ENCODE peak calls at places on chromosomes 4 and X, in nine cellular contexts. S is SK-N-MC; L is psoas muscle; Z is hepatocyte; A is colonic mucosa; N is mammary epithelial cell; K is CD8-positive, alpha-beta T cell; I is lower lobe of right lung; X is cardiac muscle cell. P is an unnamed sample.

GRCh38 chr4:101693842-101694398 is 96.6 kb upstream of the BANK1 start:
- DNase-seq in I (no peak), Z (no peak), S (no peak), L (no peak), K (no peak), X (no peak), N (peak; percentile 80), A (no peak), P (peak; percentile 29)

GRCh38 chrX:9312922-9313867 is 151.7 kb upstream of the TBL1X start:
- DNase-seq in L (peak; percentile 68), K (peak; percentile 43), N (no peak), X (no peak), Z (peak; percentile 13), I (peak; percentile 69), A (peak; percentile 68), S (no peak), P (peak; percentile 62)

GRCh38 chrX:136867096-136867491 is 13.4 kb downstream of the RBMX start:
- DNase-seq in A (no peak), L (no peak), S (no peak), X (peak; percentile 62), I (no peak), N (no peak), Z (no peak), K (no peak), P (no peak)

GRCh38 chr4:170868191-170868590 is 778.4 kb upstream of the AADAT start:
- DNase-seq in Z (no peak), N (peak; percentile 78), I (no peak), K (no peak), X (no peak), A (no peak), S (no peak), L (no peak), P (no peak)

GRCh38 chrX:77930581-77930980 is 20.1 kb downstream of the ATP7A start:
- DNase-seq in I (no peak), A (no peak), K (no peak), Z (no peak), L (no peak), S (no peak), X (no peak), N (no peak), P (no peak)

GRCh38 chr4:11592276-11592675 is 163.6 kb upstream of the HS3ST1 start:
- DNase-seq in K (no peak), I (no peak), L (no peak), X (no peak), A (no peak), N (no peak), Z (no peak), S (no peak), P (no peak)

GRCh38 chr4:174122705-174123104 is 160.8 kb downstream of the FBXO8 start:
- DNase-seq in X (peak; percentile 76), I (no peak), A (no peak), L (no peak), Z (no peak), N (no peak), S (no peak), K (no peak), P (no peak)

GRCh38 chrX:154738013-154738738 is 12.7 kb downstream of the GAB3 start:
- DNase-seq in A (no peak), S (no peak), X (peak; percentile 84), I (no peak), Z (no peak), L (peak; percentile 74), K (no peak), N (peak; percentile 52), P (no peak)

GRCh38 chrX:150454508-150455219 is 91.5 kb downstream of the MAMLD1 start:
- DNase-seq in I (no peak), Z (no peak), L (no peak), N (no peak), K (no peak), S (no peak), A (no peak), X (no peak), P (no peak)

GRCh38 chr4:164357957-164358356 is 396.0 kb upstream of the SMIM31 start:
- DNase-seq in A (no peak), K (no peak), S (no peak), L (no peak), N (peak; percentile 58), I (no peak), Z (peak; percentile 28), X (no peak), P (no peak)

GRCh38 chr4:73714647-73715046 is 25.7 kb upstream of the CXCL8 start:
- DNase-seq in X (no peak), S (no peak), A (no peak), I (no peak), K (no peak), N (no peak), L (no peak), Z (no peak), P (no peak)

GRCh38 chr4:128913228-128913627 is 103.7 kb downstream of the JADE1 start:
- DNase-seq in A (no peak), Z (no peak), S (no peak), N (no peak), X (no peak), K (no peak), I (no peak), L (no peak), P (no peak)

GRCh38 chr4:38818441-38818976 is 13.9 kb upstream of the TLR1 start:
- DNase-seq in I (no peak), S (no peak), X (no peak), Z (peak; percentile 9), A (no peak), K (no peak), N (peak; percentile 98), L (no peak), P (no peak)

GRCh38 chr4:10051536-10052135 is 30.3 kb upstream of the SLC2A9 start:
- DNase-seq in S (no peak), I (no peak), N (no peak), X (no peak), K (no peak), L (no peak), A (no peak), Z (no peak), P (peak; percentile 92)

GRCh38 chr4:95985051-95985450 is 145.2 kb downstream of the PDHA2 start:
- DNase-seq in K (no peak), S (no peak), L (no peak), A (no peak), N (no peak), Z (no peak), I (no peak), X (no peak), P (no peak)

GRCh38 chr4:59748433-59748832 is 1451.7 kb upstream of the ADGRL3 start:
- DNase-seq in N (no peak), A (no peak), K (no peak), Z (no peak), X (no peak), L (no peak), S (no peak), I (no peak), P (no peak)

DNA sequence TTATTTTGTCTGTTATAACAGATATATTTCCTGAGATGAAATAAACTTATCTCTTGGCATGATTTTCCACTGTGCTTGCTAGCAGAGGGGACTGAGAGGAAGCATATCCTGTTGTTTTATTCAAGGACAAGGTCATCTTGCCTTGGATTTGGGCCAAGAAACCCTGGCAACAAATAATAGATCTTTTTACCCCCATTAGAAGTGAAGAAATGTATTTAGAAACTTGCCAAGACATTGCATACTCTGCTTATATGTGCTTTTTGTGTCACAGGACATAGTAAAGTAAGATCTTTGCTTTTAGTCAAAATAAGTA is 170.2 kb downstream of the RAPGEF2 start:
- DNase-seq in X (peak; percentile 75), I (no peak), N (no peak), L (no peak), Z (no peak), A (no peak), S (no peak), K (no peak), P (no peak)
- H3K27ac ChIP-seq in X (peak overlapping the region; percentile 3), I (no peak overlapping the region), N (no peak overlapping the region), L (peak overlapping the region; percentile 44), Z (peak overlapping the region; percentile 5), A (no peak overlapping the region), S (peak overlapping the region; percentile 14), K (no peak overlapping the region), P (no peak overlapping the region)

DNA sequence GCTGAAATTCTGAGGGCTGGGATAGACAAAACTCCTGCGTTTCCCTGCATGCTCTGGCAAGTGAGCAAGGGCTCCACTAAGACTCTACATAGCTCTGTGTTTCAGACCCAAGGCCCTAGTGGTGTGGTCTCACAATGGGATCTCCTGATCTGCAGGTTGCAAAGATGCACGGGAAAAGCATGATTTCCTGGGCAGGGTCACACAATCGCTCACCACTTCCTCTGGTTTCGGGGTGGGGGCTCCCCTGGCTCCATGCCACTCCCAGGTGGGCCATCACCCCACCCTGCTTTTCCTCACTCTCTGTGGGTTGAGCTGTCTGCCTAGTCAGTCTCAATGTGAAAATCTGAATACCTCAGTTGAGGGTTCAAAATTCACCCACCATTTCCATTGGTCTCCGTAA is 111.5 kb downstream of the KLF8 start:
- DNase-seq in N (no peak), K (no peak), A (no peak), Z (no peak), X (no peak), S (no peak), L (no peak), I (no peak), P (no peak)
- H3K9me3 ChIP-seq in N (no peaks in the 10 kb centered on the region), K (no peaks in the 10 kb centered on the region), A (no peaks in the 10 kb centered on the region), Z (no peaks in the 10 kb centered on the region), X (no peaks in the 10 kb centered on the region), S (no peaks in the 10 kb centered on the region), L (peaks cover 9% of the 10 kb centered on the region), I (no peaks in the 10 kb centered on the region), P (no peaks in the 10 kb centered on the region)

GRCh38 chrX:24231780-24232179 is 82.1 kb downstream of the SUPT20HL2 start:
- DNase-seq in X (peak; percentile 11), K (no peak), L (no peak), Z (no peak), I (no peak), A (no peak), N (peak; percentile 32), S (no peak), P (no peak)

GRCh38 chrX:24229400-24229879 is 79.9 kb downstream of the ZFX start:
- DNase-seq in S (no peak), X (no peak), N (no peak), Z (no peak), K (no peak), A (no peak), L (no peak), I (no peak), P (no peak)

GRCh38 chrX:24231169-24231568 is 81.6 kb downstream of the ZFX start:
- DNase-seq in N (peak; percentile 84), S (no peak), I (no peak), K (no peak), X (peak; percentile 69), Z (peak; percentile 76), L (no peak), A (no peak), P (no peak)

GRCh38 chrX:24229967-24230366 is 80.4 kb downstream of the ZFX start:
- DNase-seq in Z (no peak), L (no peak), K (no peak), N (no peak), X (peak; percentile 71), I (no peak), A (no peak), S (no peak), P (no peak)

GRCh38 chrX:24235084-24235710 is 78.7 kb downstream of the SUPT20HL2 start:
- DNase-seq in K (no peak), L (no peak), N (no peak), I (no peak), Z (no peak), A (no peak), X (no peak), S (no peak), P (no peak)
- H3K27ac ChIP-seq in K (no peak overlapping the region), L (no peak overlapping the region), N (no peak overlapping the region), I (no peak overlapping the region), Z (no peak overlapping the region), A (no peak overlapping the region), X (no peak overlapping the region), S (no peak overlapping the region), P (no peak overlapping the region)

GRCh38 chr4:148369919-148370318 is 72.3 kb downstream of the NR3C2 start:
- DNase-seq in L (no peak), X (no peak), S (no peak), K (no peak), N (no peak), I (no peak), A (no peak), Z (no peak), P (no peak)
- H3K9me3 ChIP-seq in L (no peaks in the 10 kb centered on the region), X (no peaks in the 10 kb centered on the region), S (no peaks in the 10 kb centered on the region), K (no peaks in the 10 kb centered on the region), N (no peaks in the 10 kb centered on the region), I (no peaks in the 10 kb centered on the region), A (no peaks in the 10 kb centered on the region), Z (no peaks in the 10 kb centered on the region), P (no peaks in the 10 kb centered on the region)

P was measured in WERI-Rb-1.